ENCODE peak calls at places on chromosome 22, in four cellular contexts. I is ascending aorta, E is kidney epithelial cell, T is tibial nerve. B is an unnamed sample.
A peak's percentile ranks its signal among the peaks of the same experiment; 100 is the strongest.

GRCh38 chr22:24155597-24156145 is 25.6 kb upstream of the SUSD2 start:
- DNase-seq in I (peak; percentile 91), T (peak; percentile 57), E (no peak), B (peak; percentile 82)

GRCh38 chr22:40764743-40765441 is 54.3 kb downstream of the SLC25A17 start:
- DNase-seq in T (no peak), I (no peak), E (no peak), B (no peak)

GRCh38 chr22:38429460-38430128 is 25.4 kb downstream of the KCNJ4 start:
- DNase-seq in I (no peak), E (no peak), T (no peak), B (no peak)

GRCh38 chr22:37223965-37224551 is 11.8 kb upstream of the SSTR3 start:
- DNase-seq in E (no peak), I (no peak), T (no peak), B (no peak)

GRCh38 chr22:39288135-39288898 is 31.1 kb downstream of the RPL3 start:
- DNase-seq in I (no peak), E (no peak), T (no peak), B (no peak)

GRCh38 chr22:50504245-50505211 is 3.0 kb downstream of the LMF2 start:
- DNase-seq in I (no peak), E (no peak), T (no peak), B (no peak)

GRCh38 chr22:39236321-39237275 is 8.2 kb downstream of the PDGFB start:
- DNase-seq in T (peak; percentile 40), I (no peak), E (no peak), B (peak; percentile 78)

GRCh38 chr22:25113316-25113721 is 86.3 kb upstream of the CRYBB3 start:
- DNase-seq in E (no peak), I (no peak), T (no peak), B (no peak)

GRCh38 chr22:36819112-36819511 is 2.3 kb upstream of the PVALB start:
- DNase-seq in I (no peak), E (no peak), T (no peak), B (no peak)

GRCh38 chr22:28976588-28976987 is 85.0 kb downstream of the C22orf31 start:
- DNase-seq in T (no peak), I (no peak), E (peak; percentile 73), B (no peak)

GRCh38 chr22:38233427-38233826 is 31.6 kb downstream of the MAFF start:
- DNase-seq in T (no peak), E (no peak), I (no peak), B (no peak)

GRCh38 chr22:23144926-23145906 is at the start of gene RAB36:
- DNase-seq in I (peak; percentile 99), T (peak; percentile 98), E (peak; percentile 99), B (peak; percentile 98)

GRCh38 chr22:23763579-23764331 is 965 bp downstream of the C22orf15 start:
- DNase-seq in T (no peak), E (no peak), I (no peak), B (no peak)

GRCh38 chr22:22682807-22683667 is 38.6 kb downstream of the GGTLC2 start:
- DNase-seq in T (no peak), E (no peak), I (no peak), B (no peak)

GRCh38 chr22:28800308-28801041 is at the start of gene XBP1:
- DNase-seq in T (peak; percentile 90), I (peak; percentile 97), E (peak; percentile 56), B (peak; percentile 97)

GRCh38 chr22:36463783-36464184 is 17.7 kb downstream of the TXN2 start:
- DNase-seq in T (no peak), E (no peak), I (peak; percentile 83), B (no peak)

GRCh38 chr22:46663436-46664100 is 43.4 kb downstream of the GRAMD4 start:
- DNase-seq in T (no peak), I (no peak), E (no peak), B (no peak)
- H3K36me3 ChIP-seq in T (peaks cover 17% of the 10 kb centered on the region), I (peaks cover 23% of the 10 kb centered on the region), E (no peaks in the 10 kb centered on the region), B (peaks cover 71% of the 10 kb centered on the region)

DNA sequence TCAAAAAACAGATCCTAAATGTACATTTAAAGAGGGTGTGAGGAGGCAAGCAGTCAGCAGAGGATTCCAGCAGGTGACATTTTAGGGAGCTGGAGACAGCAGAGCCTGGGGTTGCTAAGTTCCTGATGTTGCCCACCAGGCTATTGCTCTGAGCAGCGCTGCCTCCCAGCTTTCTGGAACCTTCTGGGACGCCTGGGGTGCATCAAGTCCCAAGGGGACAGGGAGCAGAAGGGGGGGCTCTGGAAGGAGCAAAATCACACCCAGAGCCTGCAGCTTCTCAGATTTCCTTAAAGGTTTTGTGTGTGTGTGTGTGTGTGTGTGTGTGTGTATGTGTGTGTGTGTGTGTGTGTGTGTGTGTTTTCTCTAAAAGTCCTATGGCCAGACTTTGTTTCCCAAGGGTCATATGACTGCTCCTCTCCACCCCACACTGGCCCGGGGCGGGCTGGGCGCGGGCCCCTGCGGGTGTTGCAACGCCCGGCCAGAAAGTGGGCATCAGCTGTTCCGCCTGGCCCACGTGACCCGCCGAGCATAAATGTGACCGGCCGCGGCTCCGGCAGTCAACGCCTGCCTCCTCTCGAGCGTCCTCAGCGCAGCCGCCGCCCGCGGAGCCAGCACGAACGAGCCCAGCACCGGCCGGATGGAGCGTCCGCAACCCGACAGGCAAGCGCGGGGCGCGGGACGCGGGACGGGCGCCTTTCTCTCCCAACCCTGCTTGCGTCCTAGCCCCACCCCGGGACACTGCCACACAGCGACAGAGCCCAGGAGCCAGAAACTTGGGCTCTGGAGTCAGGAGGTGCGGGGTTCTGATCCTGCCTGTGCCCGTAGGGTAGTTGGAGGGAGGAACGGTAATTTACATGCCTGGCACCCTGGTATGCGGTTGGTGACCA is at the start of gene HMOX1:
- DNase-seq in I (peak; percentile 96), E (no peak), T (peak; percentile 90), B (peak; percentile 97)
- TF ChIP-seq CTCF in I (peak; percentile 54), E (no peak), T (peak; percentile 41), B (peak; percentile 57)

GRCh38 chr22:47132428-47132825 is 370.0 kb downstream of the TBC1D22A start:
- DNase-seq in E (no peak), I (no peak), T (no peak), B (no peak)

GRCh38 chr22:47133263-47133662 is 370.8 kb downstream of the TBC1D22A start:
- DNase-seq in I (no peak), E (no peak), T (no peak), B (no peak)

GRCh38 chr22:47135338-47135737 is 372.9 kb downstream of the TBC1D22A start:
- DNase-seq in T (no peak), E (no peak), I (no peak), B (no peak)

GRCh38 chr22:47136050-47136449 is 373.6 kb downstream of the TBC1D22A start:
- DNase-seq in T (no peak), E (no peak), I (no peak), B (no peak)

DNA sequence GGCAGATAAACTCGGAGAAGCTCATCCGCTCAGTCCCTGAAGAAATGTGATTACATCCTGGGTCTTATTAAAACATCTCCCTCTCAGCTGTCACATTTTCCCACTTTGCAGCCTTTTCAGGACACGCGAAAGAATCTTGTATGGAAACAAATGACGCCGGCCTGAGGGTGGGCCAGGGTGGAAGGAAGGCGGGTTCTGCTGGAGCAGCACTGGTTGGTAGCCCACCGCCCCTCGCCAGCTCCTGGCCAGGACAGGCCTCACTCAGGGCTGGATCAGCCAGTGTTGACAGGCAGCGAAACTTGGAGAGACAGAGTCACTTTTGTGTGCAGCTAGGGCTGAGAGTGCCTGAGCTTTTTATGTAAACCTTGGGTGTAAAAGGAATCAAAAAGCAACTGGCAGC is 371.8 kb downstream of the TBC1D22A start:
- DNase-seq in T (no peak), E (no peak), I (no peak), B (no peak)
- H3K36me3 ChIP-seq in T (no peaks in the 10 kb centered on the region), E (no peaks in the 10 kb centered on the region), I (no peaks in the 10 kb centered on the region), B (no peaks in the 10 kb centered on the region)

GRCh38 chr22:17785185-17786184 is 11.2 kb upstream of the BID start:
- DNase-seq in I (no peak), T (no peak), E (no peak), B (no peak)
- TF ChIP-seq CTCF in I (peak; percentile 49), T (peak; percentile 23), E (peak; percentile 60), B (no peak)

DNA sequence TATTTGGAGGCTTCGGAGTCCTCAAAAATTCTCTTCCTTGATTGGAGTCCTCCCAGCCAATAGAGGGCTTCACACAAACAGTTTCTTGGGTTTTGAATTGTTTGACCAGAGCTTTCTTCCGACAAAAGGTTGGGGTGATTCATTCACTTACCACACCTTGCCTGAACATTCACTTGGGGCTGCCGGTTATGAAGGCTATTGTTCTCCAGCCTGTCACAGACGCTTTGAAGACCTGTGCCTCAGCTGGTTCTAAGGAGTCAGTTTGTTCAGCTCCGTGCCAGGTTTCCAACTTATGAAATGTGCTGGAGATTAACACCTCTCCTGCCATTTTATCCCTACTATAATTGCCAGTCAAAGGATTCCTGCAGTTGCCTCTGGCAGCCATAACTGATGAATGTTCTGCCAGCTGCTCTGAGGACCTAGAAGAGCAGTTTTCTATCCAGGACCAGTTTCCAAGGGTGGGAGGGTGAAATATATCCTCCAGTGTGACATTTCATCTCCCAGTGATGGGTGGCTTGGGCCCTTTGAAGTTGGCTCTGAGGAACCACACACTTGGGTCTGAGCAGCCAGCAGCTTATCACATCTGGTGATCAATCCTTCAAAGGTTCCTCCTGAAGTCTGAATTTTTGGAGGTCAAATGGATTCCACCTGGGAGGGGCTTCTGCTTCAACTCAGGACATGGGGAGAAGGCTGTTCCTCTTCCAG is 31.4 kb downstream of the LIMK2 start:
- DNase-seq in I (no peak), E (no peak), T (no peak), B (no peak)
- H3K36me3 ChIP-seq in I (no peaks in the 10 kb centered on the region), E (no peaks in the 10 kb centered on the region), T (no peaks in the 10 kb centered on the region), B (no peaks in the 10 kb centered on the region)

GRCh38 chr22:17120281-17120680 is 879 bp downstream of the TMEM121B start:
- DNase-seq in I (no peak), T (no peak), E (no peak), B (no peak)
- TF ChIP-seq CTCF in I (no peak), T (no peak), E (no peak), B (no peak)

DNA sequence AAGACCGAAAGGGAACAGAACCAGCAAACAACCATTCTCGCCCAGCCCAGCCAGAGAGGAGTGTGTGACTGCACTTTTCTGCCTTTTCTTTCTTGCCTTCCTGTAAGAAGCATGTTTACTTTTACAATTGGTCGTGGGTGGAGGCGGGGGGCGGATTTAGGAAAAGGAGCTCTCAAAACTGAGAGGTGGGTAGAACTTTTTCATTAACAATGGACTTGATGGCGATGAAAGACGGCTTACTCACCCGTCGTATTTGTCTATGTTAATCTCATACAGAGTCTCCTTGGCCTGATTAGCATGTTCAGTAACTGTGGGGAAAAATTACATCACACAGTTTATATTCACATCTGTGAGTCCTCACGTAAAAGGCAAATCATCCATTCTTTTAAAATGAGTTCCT is 27.2 kb downstream of the CERK start:
- DNase-seq in I (no peak), T (no peak), E (no peak), B (no peak)
- H3K36me3 ChIP-seq in I (peaks cover 58% of the 10 kb centered on the region), T (peaks cover 22% of the 10 kb centered on the region), E (peaks cover 3% of the 10 kb centered on the region), B (peaks cover 67% of the 10 kb centered on the region)

GRCh38 chr22:33299245-33299956 is 241.2 kb upstream of the SYN3 start:
- DNase-seq in I (no peak), T (no peak), E (peak; percentile 61), B (no peak)
- TF ChIP-seq CTCF in I (no peak), T (no peak), E (no peak), B (no peak)

B was measured in right atrium auricular region.